ENCODE peak calls at places on chromosomes 11 and 22, in nine cellular contexts. W is suprapubic skin, G is psoas muscle, B is A549, Q is ovary, F is upper lobe of right lung, L is neural progenitor cell, N is BE2C, S is astrocyte. O is an unnamed sample. For H3K4me1, the result is how much of the 10 kb centered on the place peaks cover.

GRCh38 chr11:44528103-44528502 is 37.4 kb upstream of the CD82 start:
- DNase-seq in W (no peak), G (no peak), B (no peak), Q (no peak), F (no peak), L (no peak), N (no peak), S (no peak), O (no peak)

GRCh38 chr11:6333112-6333511 is 12.8 kb upstream of the CAVIN3 start:
- DNase-seq in W (no peak), G (no peak), B (no peak), Q (no peak), F (no peak), L (no peak), N (no peak), S (no peak), O (no peak)

GRCh38 chr11:112134473-112134872 is 29.4 kb downstream of the IL18 start:
- DNase-seq in W (no peak), G (no peak), B (no peak), Q (no peak), F (no peak), L (no peak), N (no peak), S (no peak), O (no peak)

GRCh38 chr11:76355172-76355571 is 25.8 kb downstream of the THAP12 start:
- DNase-seq in W (no peak), G (no peak), B (no peak), Q (no peak), F (no peak), L (no peak), N (no peak), S (no peak), O (no peak)

GRCh38 chr11:19110290-19110689 is 6.7 kb upstream of the ZDHHC13 start:
- DNase-seq in W (no peak), G (peak), B (no peak), Q (no peak), F (no peak), L (peak), N (no peak), S (no peak), O (no peak)

GRCh38 chr11:69337211-69337721 is 43.3 kb downstream of the MYEOV start:
- DNase-seq in W (peak), G (no peak), B (no peak), Q (no peak), F (peak), L (no peak), N (no peak), S (peak), O (no peak)

GRCh38 chr11:16195659-16196058 is 160.7 kb downstream of the SOX6 start:
- DNase-seq in W (no peak), G (no peak), B (no peak), Q (no peak), F (no peak), L (no peak), N (no peak), S (peak), O (no peak)

GRCh38 chr11:34525887-34526657 is 12.5 kb upstream of the ELF5 start:
- DNase-seq in W (no peak), G (no peak), B (no peak), Q (no peak), F (no peak), L (no peak), N (no peak), S (no peak), O (no peak)

GRCh38 chr11:131734871-131735270 is 364.5 kb downstream of the NTM start:
- DNase-seq in W (no peak), G (no peak), B (no peak), Q (no peak), F (no peak), L (no peak), N (no peak), S (no peak), O (no peak)

GRCh38 chr11:117986981-117987495 is 844 bp downstream of the IL10RA start:
- DNase-seq in W (no peak), G (no peak), B (no peak), Q (no peak), F (no peak), L (no peak), N (no peak), S (no peak), O (no peak)

GRCh38 chr11:118691926-118692830 is 12.7 kb upstream of the TREH start:
- DNase-seq in W (no peak), G (no peak), B (no peak), Q (no peak), F (peak), L (no peak), N (no peak), S (peak), O (no peak)

GRCh38 chr11:89625171-89625570 is 84.9 kb upstream of the TRIM77 start:
- DNase-seq in W (no peak), G (no peak), B (no peak), Q (no peak), F (no peak), L (no peak), N (peak), S (no peak), O (no peak)

GRCh38 chr11:2394818-2395105 is 5.8 kb upstream of the TSSC4 start:
- DNase-seq in W (no peak), G (no peak), B (no peak), Q (no peak), F (no peak), L (no peak), N (no peak), S (no peak), O (no peak)

GRCh38 chr22:21841422-21841821 is 26.0 kb downstream of the MAPK1 start:
- DNase-seq in W (no peak), G (no peak), B (no peak), Q (no peak), F (no peak), L (no peak), N (no peak), S (no peak), O (no peak)

GRCh38 chr22:29689872-29690213 is 30.0 kb upstream of the CABP7 start:
- DNase-seq in W (no peak), G (peak), B (no peak), Q (peak), F (peak), L (peak), N (peak), S (peak), O (no peak)

GRCh38 chr11:63961608-63962412 is 12.6 kb upstream of the COX8A start:
- DNase-seq in W (no peak), G (peak), B (no peak), Q (no peak), F (no peak), L (peak), N (peak), S (no peak), O (no peak)

GRCh38 chr11:114077482-114078305 is 18.2 kb downstream of the ZBTB16 start:
- DNase-seq in W (no peak), G (no peak), B (no peak), Q (no peak), F (no peak), L (no peak), N (no peak), S (no peak), O (no peak)

GRCh38 chr22:37455896-37456295 is 28.6 kb upstream of the ELFN2 start:
- DNase-seq in W (no peak), G (no peak), B (no peak), Q (no peak), F (no peak), L (peak), N (no peak), S (peak), O (no peak)

GRCh38 chr11:12106501-12106900 is 3.9 kb upstream of the MICAL2 start:
- DNase-seq in W (no peak), G (no peak), B (no peak), Q (no peak), F (no peak), L (no peak), N (no peak), S (no peak), O (no peak)

GRCh38 chr11:108727665-108728064 is 62.8 kb downstream of the DDX10 start:
- DNase-seq in W (no peak), G (no peak), B (no peak), Q (no peak), F (no peak), L (no peak), N (no peak), S (no peak), O (no peak)

GRCh38 chr11:4454031-4454430 is 4.9 kb downstream of the OR52K2 start:
- DNase-seq in W (no peak), G (no peak), B (no peak), Q (no peak), F (no peak), L (no peak), N (no peak), S (no peak), O (no peak)

GRCh38 chr11:76313913-76314740 is 66.8 kb downstream of the THAP12 start:
- DNase-seq in W (no peak), G (peak), B (no peak), Q (no peak), F (no peak), L (peak), N (no peak), S (no peak), O (no peak)

GRCh38 chr11:115047631-115048030 is 369.3 kb downstream of the NXPE2 start:
- DNase-seq in W (no peak), G (no peak), B (no peak), Q (no peak), F (no peak), L (no peak), N (no peak), S (no peak), O (no peak)

GRCh38 chr11:6353367-6353987 is 33.2 kb upstream of the CAVIN3 start:
- DNase-seq in W (no peak), G (peak), B (peak), Q (peak), F (no peak), L (peak), N (peak), S (no peak), O (no peak)

GRCh38 chr11:17629113-17629512 is 82.1 kb downstream of the OTOG start:
- DNase-seq in W (no peak), G (no peak), B (no peak), Q (no peak), F (no peak), L (no peak), N (no peak), S (no peak), O (no peak)

GRCh38 chr11:6927030-6927617 is 898 bp downstream of the ZNF215 start:
- DNase-seq in W (no peak), G (no peak), B (no peak), Q (no peak), F (no peak), L (no peak), N (no peak), S (peak), O (no peak)

GRCh38 chr11:86952933-86953637 is 2.1 kb downstream of the FZD4 start:
- DNase-seq in W (no peak), G (no peak), B (no peak), Q (no peak), F (no peak), L (no peak), N (no peak), S (peak), O (no peak)

GRCh38 chr22:29096736-29097669 is 24.2 kb downstream of the KREMEN1 start:
- DNase-seq in W (no peak), G (no peak), B (no peak), Q (no peak), F (no peak), L (peak), N (no peak), S (no peak), O (no peak)

GRCh38 chr11:127106142-127106541 is 105.6 kb upstream of the KIRREL3 start:
- DNase-seq in W (no peak), G (no peak), B (no peak), Q (no peak), F (no peak), L (peak), N (peak), S (no peak), O (no peak)

GRCh38 chr22:44955102-44955501 is 54.7 kb downstream of the PHF21B start:
- DNase-seq in W (no peak), G (no peak), B (no peak), Q (no peak), F (no peak), L (no peak), N (no peak), S (no peak), O (no peak)

GRCh38 chr11:84812351-84813083 is 814.6 kb downstream of the DLG2 start:
- DNase-seq in W (no peak), G (no peak), B (no peak), Q (no peak), F (no peak), L (no peak), N (no peak), S (no peak), O (no peak)

GRCh38 chr11:3043315-3043871 is 13.8 kb downstream of the CARS1 start:
- DNase-seq in W (no peak), G (peak), B (no peak), Q (no peak), F (no peak), L (no peak), N (no peak), S (peak), O (peak)

GRCh38 chr11:8839957-8840945 is 70.7 kb upstream of the AKIP1 start:
- DNase-seq in W (no peak), G (no peak), B (no peak), Q (no peak), F (no peak), L (peak), N (no peak), S (peak), O (no peak)

GRCh38 chr11:9146477-9146876 is 55.1 kb upstream of the SCUBE2 start:
- DNase-seq in W (no peak), G (no peak), B (no peak), Q (no peak), F (no peak), L (peak), N (no peak), S (no peak), O (no peak)

GRCh38 chr11:126061707-126062678 is 673 bp downstream of the CDON start:
- DNase-seq in W (no peak), G (peak), B (peak), Q (peak), F (no peak), L (peak), N (peak), S (no peak), O (no peak)

GRCh38 chr11:86291466-86292262 is 10.4 kb upstream of the HIKESHI start:
- DNase-seq in W (no peak), G (no peak), B (peak), Q (peak), F (no peak), L (peak), N (peak), S (peak), O (no peak)

DNA sequence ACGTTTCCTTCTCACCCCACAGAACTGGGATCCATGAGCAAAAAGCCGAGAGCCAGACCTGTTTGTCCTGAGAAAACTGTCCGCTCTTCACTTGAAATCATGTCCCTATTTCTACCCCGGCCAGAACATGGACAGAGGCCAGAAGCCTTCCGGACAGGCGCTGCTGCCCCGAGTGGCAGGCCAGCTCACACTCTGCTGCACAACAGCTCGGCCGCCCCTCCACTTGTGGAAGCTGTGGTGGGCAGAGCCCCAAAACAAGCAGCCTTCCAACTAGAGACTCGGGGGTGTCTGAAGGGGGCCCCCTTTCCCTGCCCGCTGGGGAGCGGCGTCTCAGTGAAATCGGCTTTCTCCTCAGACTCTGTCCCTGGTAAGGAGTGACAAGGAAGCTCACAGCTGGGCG is 24.0 kb downstream of the CD5 start:
- DNase-seq in W (no peak), G (peak), B (no peak), Q (peak), F (no peak), L (peak), N (no peak), S (no peak), O (no peak)
- TF ChIP-seq CTCF in W (no peak), G (peak), B (no peak), Q (no peak), F (no peak), L (peak), N (no peak), S (no peak), O (peak)

GRCh38 chr11:225734-226453 is 10.2 kb downstream of the SIRT3 start:
- DNase-seq in W (peak), G (no peak), B (no peak), Q (no peak), F (no peak), L (no peak), N (no peak), S (peak), O (no peak)
- H3K4me1 ChIP-seq in W (under half), G (under half), B (under half), Q (under half), F (under half), L (under half), N (under half), S (under half), O (under half)

GRCh38 chr11:129067454-129067853 is 124.7 kb downstream of the ARHGAP32 start:
- DNase-seq in W (no peak), G (no peak), B (no peak), Q (no peak), F (no peak), L (no peak), N (no peak), S (no peak), O (no peak)
- TF ChIP-seq CTCF in W (no peak), G (no peak), B (no peak), Q (no peak), F (no peak), L (no peak), N (no peak), S (no peak), O (no peak)

GRCh38 chr11:65578667-65579066 is 2.8 kb downstream of the EHBP1L1 start:
- DNase-seq in W (no peak), G (no peak), B (no peak), Q (no peak), F (no peak), L (no peak), N (no peak), S (no peak), O (no peak)

GRCh38 chr11:65580756-65581155 is 4.9 kb downstream of the EHBP1L1 start:
- DNase-seq in W (no peak), G (no peak), B (no peak), Q (no peak), F (no peak), L (no peak), N (no peak), S (no peak), O (no peak)

GRCh38 chr11:65580031-65580692 is 4.3 kb downstream of the EHBP1L1 start:
- DNase-seq in W (no peak), G (no peak), B (no peak), Q (no peak), F (no peak), L (no peak), N (no peak), S (no peak), O (no peak)

GRCh38 chr11:65578134-65578533 is 2.3 kb downstream of the EHBP1L1 start:
- DNase-seq in W (no peak), G (no peak), B (no peak), Q (no peak), F (no peak), L (no peak), N (no peak), S (no peak), O (no peak)

DNA sequence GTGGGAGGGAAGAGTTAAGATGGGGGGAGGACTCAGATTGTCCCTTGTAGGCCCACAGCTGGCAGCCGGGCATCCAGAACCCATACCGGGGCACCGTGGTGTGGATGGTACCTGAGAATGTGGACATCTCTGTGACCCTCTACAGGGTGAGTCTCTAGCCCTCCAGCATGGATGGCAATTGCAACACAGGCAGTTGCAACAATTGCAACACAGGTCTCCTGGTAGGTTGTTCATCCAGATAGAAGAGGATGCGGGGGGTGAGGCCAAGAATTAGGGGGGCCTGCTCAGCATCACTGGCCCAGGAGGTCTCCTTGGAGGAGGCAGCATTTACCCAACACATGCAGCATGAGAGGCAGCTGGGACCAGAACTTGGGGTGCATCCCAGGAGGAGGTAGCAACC is 3.4 kb downstream of the EHBP1L1 start:
- DNase-seq in W (no peak), G (no peak), B (no peak), Q (no peak), F (no peak), L (no peak), N (no peak), S (no peak), O (no peak)
- H3K4me1 ChIP-seq in W (under half), G (half or more), B (under half), Q (under half), F (under half), L (under half), N (under half), S (under half), O (under half)

GRCh38 chr11:78138694-78139421 is 568 bp downstream of the ALG8 start:
- DNase-seq in W (no peak), G (no peak), B (peak), Q (no peak), F (no peak), L (peak), N (peak), S (peak), O (no peak)
- TF ChIP-seq CTCF in W (no peak), G (no peak), B (no peak), Q (no peak), F (no peak), L (no peak), N (no peak), S (no peak), O (no peak)

GRCh38 chr11:71267807-71268421 is 15.5 kb upstream of the SHANK2 start:
- DNase-seq in W (peak), G (no peak), B (no peak), Q (no peak), F (peak), L (no peak), N (no peak), S (no peak), O (no peak)

GRCh38 chr11:71266114-71266833 is 13.9 kb upstream of the SHANK2 start:
- DNase-seq in W (peak), G (no peak), B (no peak), Q (no peak), F (peak), L (no peak), N (no peak), S (no peak), O (no peak)

GRCh38 chr11:71268706-71269321 is 16.4 kb upstream of the SHANK2 start:
- DNase-seq in W (peak), G (no peak), B (no peak), Q (no peak), F (peak), L (no peak), N (no peak), S (no peak), O (no peak)

GRCh38 chr11:71269603-71270511 is 17.5 kb upstream of the SHANK2 start:
- DNase-seq in W (peak), G (no peak), B (no peak), Q (no peak), F (peak), L (no peak), N (no peak), S (peak), O (no peak)

GRCh38 chr11:71272161-71272560 is 19.8 kb upstream of the SHANK2 start:
- DNase-seq in W (peak), G (no peak), B (no peak), Q (no peak), F (peak), L (no peak), N (no peak), S (no peak), O (no peak)
- H3K4me1 ChIP-seq in W (under half), G (under half), B (under half), Q (under half), F (under half), L (under half), N (under half), S (under half), O (under half)

DNA sequence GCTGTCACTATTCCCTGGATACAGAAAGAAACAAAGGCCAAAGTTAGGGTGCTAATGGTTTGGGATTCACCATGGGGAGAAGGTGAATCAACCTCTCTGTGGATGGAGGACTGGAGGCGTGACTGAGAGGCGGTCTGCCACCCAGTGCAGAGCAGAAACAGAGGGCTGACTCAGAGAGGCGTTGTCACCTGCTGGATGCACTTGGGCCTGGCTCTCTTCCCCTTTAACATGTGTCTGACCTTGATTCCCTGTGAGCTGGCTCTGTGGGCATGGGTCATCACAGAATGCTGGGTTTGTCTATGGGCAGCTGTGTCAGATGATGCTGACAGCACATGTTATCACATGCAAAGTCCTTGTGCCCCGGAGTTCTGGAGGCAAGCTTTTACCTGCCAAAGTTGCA is 75.9 kb downstream of the LDLRAD3 start:
- DNase-seq in W (no peak), G (peak), B (no peak), Q (no peak), F (no peak), L (no peak), N (peak), S (no peak), O (no peak)
- TF ChIP-seq CTCF in W (no peak), G (no peak), B (no peak), Q (no peak), F (no peak), L (no peak), N (no peak), S (no peak), O (no peak)

DNA sequence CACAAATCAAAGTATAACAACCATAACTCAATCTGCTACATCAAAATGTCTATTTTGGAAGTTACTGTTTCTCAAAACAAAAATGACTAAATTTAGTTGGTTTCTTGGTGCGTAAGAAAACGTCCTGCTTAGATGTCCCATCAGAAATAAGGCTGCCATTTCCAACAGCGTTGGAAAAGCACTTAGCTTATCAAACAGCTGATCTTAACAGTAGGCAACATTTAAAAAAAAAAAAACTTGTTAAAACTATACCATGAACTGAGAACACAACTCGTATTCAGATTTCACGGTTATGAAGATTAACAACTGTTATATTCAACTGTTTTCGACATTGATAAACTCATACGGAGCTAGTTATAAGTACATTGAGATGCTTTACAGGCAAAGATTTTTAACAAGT is 2.4 kb downstream of the CEP57 start:
- DNase-seq in W (no peak), G (no peak), B (no peak), Q (no peak), F (no peak), L (no peak), N (no peak), S (no peak), O (no peak)
- H3K4me1 ChIP-seq in W (under half), G (under half), B (under half), Q (under half), F (under half), L (under half), N (under half), S (under half), O (under half)